ENCODE peak calls at places on chromosome 6, in eight cellular contexts. R is naive thymus-derived CD8-positive, alpha-beta T cell; Z is epithelial cell of prostate; I is effector CD4-positive, alpha-beta T cell; K is hepatic stellate cell; J is stimulated activated CD8-positive, alpha-beta memory T cell treated with anti-CD3 and anti-CD28 coated beads, Interleukin-12 subunit alpha, Interleukin-12 subunit beta, amount 100 ng/mL, for 4 hours; P is SK-MEL-5; O is T-helper 1 cell. T is an unnamed sample.
A peak's percentile ranks its signal among the peaks of the same experiment; 100 is the strongest.

GRCh38 chr6:146856296-146856695 is 257.5 kb downstream of the ADGB start:
- DNase-seq in P (no peak), I (no peak), Z (no peak), J (no peak), K (no peak), R (no peak), O (no peak), T (no peak)

GRCh38 chr6:166007349-166008263 is 160.0 kb downstream of the TBXT start:
- DNase-seq in I (no peak), J (no peak), P (peak; percentile 66), R (no peak), O (no peak), K (no peak), Z (no peak), T (no peak)

GRCh38 chr6:88908598-88909548 is 54.5 kb downstream of the RNGTT start:
- DNase-seq in R (no peak), J (no peak), I (no peak), O (no peak), P (no peak), K (no peak), Z (no peak), T (no peak)

GRCh38 chr6:157267109-157267611 is 56.2 kb downstream of the TMEM242 start:
- DNase-seq in O (no peak), P (no peak), J (no peak), R (no peak), K (no peak), I (no peak), Z (no peak), T (no peak)

GRCh38 chr6:219641-220198 is 72.6 kb upstream of the DUSP22 start:
- DNase-seq in K (peak; percentile 31), I (no peak), P (no peak), Z (no peak), J (no peak), O (no peak), R (no peak), T (no peak)

GRCh38 chr6:119351005-119351394 is 1.4 kb upstream of the MAN1A1 start:
- DNase-seq in O (no peak), P (peak; percentile 21), R (no peak), Z (no peak), K (peak; percentile 22), J (no peak), I (no peak), T (peak; percentile 72)

GRCh38 chr6:56927538-56928453 is 27.1 kb upstream of the BEND6 start:
- DNase-seq in P (no peak), Z (no peak), J (no peak), K (no peak), I (no peak), R (no peak), O (no peak), T (no peak)

GRCh38 chr6:85496009-85496579 is 46.2 kb downstream of the NT5E start:
- DNase-seq in J (no peak), R (no peak), Z (no peak), O (no peak), K (no peak), I (no peak), P (no peak), T (no peak)

GRCh38 chr6:6678811-6679210 is 90.3 kb downstream of the LY86 start:
- DNase-seq in K (no peak), P (no peak), J (no peak), Z (no peak), R (no peak), O (no peak), I (no peak), T (peak; percentile 62)

GRCh38 chr6:101401792-101402617 is 8.5 kb downstream of the GRIK2 start:
- DNase-seq in O (no peak), I (no peak), R (no peak), K (no peak), Z (no peak), P (no peak), J (no peak), T (no peak)

GRCh38 chr6:162099685-162100084 is 627.9 kb downstream of the PRKN start:
- DNase-seq in I (no peak), K (peak; percentile 4), R (no peak), O (no peak), Z (peak; percentile 78), J (no peak), P (no peak), T (no peak)

GRCh38 chr6:139713416-139713815 is 339.0 kb upstream of the CITED2 start:
- DNase-seq in P (no peak), O (no peak), J (no peak), Z (no peak), R (no peak), I (no peak), K (no peak), T (no peak)

GRCh38 chr6:125211352-125211751 is 57.8 kb downstream of the TPD52L1 start:
- DNase-seq in P (no peak), O (no peak), K (no peak), Z (no peak), R (no peak), I (no peak), J (no peak), T (no peak)

GRCh38 chr6:94443701-94444100 is 1024.3 kb upstream of the EPHA7 start:
- DNase-seq in P (no peak), R (no peak), O (no peak), Z (no peak), K (no peak), I (no peak), J (no peak), T (no peak)

GRCh38 chr6:116616757-116617093 is 446 bp downstream of the RSPH4A start:
- DNase-seq in Z (no peak), R (no peak), K (peak; percentile 4), J (no peak), O (peak; percentile 1), I (peak; percentile 6), P (no peak), T (no peak)

GRCh38 chr6:48611332-48611731 is 500.3 kb upstream of the PTCHD4 start:
- DNase-seq in J (no peak), P (no peak), K (no peak), O (no peak), I (no peak), R (no peak), Z (peak; percentile 8), T (no peak)

GRCh38 chr6:116444092-116444491 is 17.1 kb upstream of the CALHM6 start:
- DNase-seq in R (no peak), K (no peak), O (no peak), I (no peak), Z (no peak), J (no peak), P (peak; percentile 39), T (peak; percentile 14)

GRCh38 chr6:106026748-106027147 is 59.4 kb upstream of the PRDM1 start:
- DNase-seq in I (no peak), O (no peak), R (no peak), K (no peak), J (no peak), Z (no peak), P (no peak), T (no peak)